ENCODE peak calls at places on chromosomes 6 and 20, in nine cellular contexts. N, C, J, Q, O, I, X, K and Y are unnamed samples.

GRCh38 chr20:50575869-50576720 is 65.9 kb downstream of the PTPN1 start:
- DNase-seq in N (peak; percentile 76), C (peak; percentile 76), J (peak; percentile 75), Q (peak; percentile 69), O (peak; percentile 80), I (peak; percentile 82), X (peak; percentile 77), K (peak; percentile 62), Y (peak; percentile 79)

GRCh38 chr6:108673602-108674001 is 112.9 kb downstream of the FOXO3 start:
- DNase-seq in N (no peak), C (no peak), J (no peak), Q (no peak), O (no peak), I (no peak), X (peak; percentile 50), K (no peak), Y (no peak)

GRCh38 chr6:33710296-33711121 is 991 bp downstream of the UQCC2 start:
- DNase-seq in N (peak; percentile 34), C (no peak), J (no peak), Q (no peak), O (no peak), I (peak; percentile 58), X (no peak), K (no peak), Y (no peak)

GRCh38 chr20:46056970-46057855 is 28.2 kb downstream of the SLC12A5 start:
- DNase-seq in N (no peak), C (peak; percentile 29), J (peak; percentile 42), Q (peak; percentile 28), O (peak; percentile 84), I (no peak), X (no peak), K (peak; percentile 53), Y (peak; percentile 70)

GRCh38 chr6:85390105-85390728 is 59.7 kb upstream of the NT5E start:
- DNase-seq in N (no peak), C (no peak), J (no peak), Q (no peak), O (no peak), I (no peak), X (no peak), K (no peak), Y (no peak)

GRCh38 chr6:51336185-51336584 is 517.5 kb downstream of the TFAP2B start:
- DNase-seq in N (no peak), C (no peak), J (no peak), Q (no peak), O (no peak), I (no peak), X (no peak), K (no peak), Y (no peak)

GRCh38 chr6:128574413-128574812 is 54.0 kb upstream of the PTPRK start:
- DNase-seq in N (no peak), C (no peak), J (no peak), Q (no peak), O (no peak), I (no peak), X (no peak), K (no peak), Y (no peak)

GRCh38 chr6:106547961-106548453 is 81.3 kb downstream of the RTN4IP1 start:
- DNase-seq in N (peak; percentile 35), C (no peak), J (no peak), Q (peak; percentile 26), O (peak; percentile 37), I (no peak), X (no peak), K (no peak), Y (no peak)

GRCh38 chr20:32203556-32204484 is 3.7 kb downstream of the PLAGL2 start:
- DNase-seq in N (peak; percentile 35), C (no peak), J (no peak), Q (peak; percentile 73), O (no peak), I (no peak), X (peak; percentile 63), K (no peak), Y (no peak)

GRCh38 chr6:145327497-145328055 is 407.7 kb downstream of the EPM2A start:
- DNase-seq in N (no peak), C (no peak), J (no peak), Q (no peak), O (no peak), I (no peak), X (no peak), K (no peak), Y (no peak)

GRCh38 chr6:190596-191395 is 101.5 kb upstream of the DUSP22 start:
- DNase-seq in N (peak; percentile 54), C (no peak), J (no peak), Q (no peak), O (no peak), I (no peak), X (no peak), K (no peak), Y (no peak)

GRCh38 chr6:193180-193579 is 99.1 kb upstream of the DUSP22 start:
- DNase-seq in N (no peak), C (no peak), J (no peak), Q (no peak), O (no peak), I (no peak), X (no peak), K (no peak), Y (no peak)

GRCh38 chr6:189676-190075 is 102.6 kb upstream of the DUSP22 start:
- DNase-seq in N (no peak), C (no peak), J (no peak), Q (no peak), O (no peak), I (no peak), X (no peak), K (no peak), Y (no peak)

GRCh38 chr6:192313-192664 is 100.0 kb upstream of the DUSP22 start:
- DNase-seq in N (no peak), C (no peak), J (no peak), Q (no peak), O (no peak), I (no peak), X (no peak), K (no peak), Y (no peak)

GRCh38 chr6:191487-192312 is 100.6 kb upstream of the DUSP22 start:
- DNase-seq in N (no peak), C (no peak), J (no peak), Q (no peak), O (no peak), I (no peak), X (no peak), K (no peak), Y (no peak)
- H3K27me3 ChIP-seq in N (no peaks in the 10 kb centered on the region), C (no peaks in the 10 kb centered on the region), J (no peaks in the 10 kb centered on the region), Q (no peaks in the 10 kb centered on the region), O (no peaks in the 10 kb centered on the region), I (no peaks in the 10 kb centered on the region), X (no peaks in the 10 kb centered on the region), K (no peaks in the 10 kb centered on the region), Y (no peaks in the 10 kb centered on the region)

GRCh38 chr20:4508773-4509172 is 212.9 kb upstream of the PRND start:
- DNase-seq in N (no peak), C (no peak), J (no peak), Q (no peak), O (no peak), I (no peak), X (no peak), K (no peak), Y (no peak)
- H3K27ac ChIP-seq in N (no peak overlapping the region), C (no peak overlapping the region), J (no peak overlapping the region), Q (no peak overlapping the region), O (no peak overlapping the region), I (no peak overlapping the region), X (no peak overlapping the region), K (no peak overlapping the region), Y (no peak overlapping the region)

GRCh38 chr6:37603284-37603683 is 94.4 kb downstream of the MDGA1 start:
- DNase-seq in N (no peak), C (no peak), J (no peak), Q (no peak), O (no peak), I (no peak), X (no peak), K (no peak), Y (no peak)

GRCh38 chr6:37607949-37608348 is 89.7 kb downstream of the MDGA1 start:
- DNase-seq in N (no peak), C (no peak), J (no peak), Q (no peak), O (no peak), I (peak; percentile 49), X (no peak), K (no peak), Y (no peak)

GRCh38 chr6:37602360-37602759 is 95.3 kb downstream of the MDGA1 start:
- DNase-seq in N (no peak), C (no peak), J (no peak), Q (no peak), O (no peak), I (no peak), X (no peak), K (no peak), Y (no peak)

GRCh38 chr6:37600287-37600916 is 97.3 kb downstream of the MDGA1 start:
- DNase-seq in N (no peak), C (no peak), J (no peak), Q (no peak), O (no peak), I (no peak), X (no peak), K (no peak), Y (no peak)

GRCh38 chr6:37602801-37603200 is 94.9 kb downstream of the MDGA1 start:
- DNase-seq in N (no peak), C (no peak), J (no peak), Q (no peak), O (no peak), I (no peak), X (no peak), K (no peak), Y (no peak)
- H3K27me3 ChIP-seq in N (peaks cover 2% of the 10 kb centered on the region), C (peaks cover 12% of the 10 kb centered on the region), J (no peaks in the 10 kb centered on the region), Q (no peaks in the 10 kb centered on the region), O (no peaks in the 10 kb centered on the region), I (no peaks in the 10 kb centered on the region), X (no peaks in the 10 kb centered on the region), K (peaks cover 8% of the 10 kb centered on the region), Y (no peaks in the 10 kb centered on the region)

DNA sequence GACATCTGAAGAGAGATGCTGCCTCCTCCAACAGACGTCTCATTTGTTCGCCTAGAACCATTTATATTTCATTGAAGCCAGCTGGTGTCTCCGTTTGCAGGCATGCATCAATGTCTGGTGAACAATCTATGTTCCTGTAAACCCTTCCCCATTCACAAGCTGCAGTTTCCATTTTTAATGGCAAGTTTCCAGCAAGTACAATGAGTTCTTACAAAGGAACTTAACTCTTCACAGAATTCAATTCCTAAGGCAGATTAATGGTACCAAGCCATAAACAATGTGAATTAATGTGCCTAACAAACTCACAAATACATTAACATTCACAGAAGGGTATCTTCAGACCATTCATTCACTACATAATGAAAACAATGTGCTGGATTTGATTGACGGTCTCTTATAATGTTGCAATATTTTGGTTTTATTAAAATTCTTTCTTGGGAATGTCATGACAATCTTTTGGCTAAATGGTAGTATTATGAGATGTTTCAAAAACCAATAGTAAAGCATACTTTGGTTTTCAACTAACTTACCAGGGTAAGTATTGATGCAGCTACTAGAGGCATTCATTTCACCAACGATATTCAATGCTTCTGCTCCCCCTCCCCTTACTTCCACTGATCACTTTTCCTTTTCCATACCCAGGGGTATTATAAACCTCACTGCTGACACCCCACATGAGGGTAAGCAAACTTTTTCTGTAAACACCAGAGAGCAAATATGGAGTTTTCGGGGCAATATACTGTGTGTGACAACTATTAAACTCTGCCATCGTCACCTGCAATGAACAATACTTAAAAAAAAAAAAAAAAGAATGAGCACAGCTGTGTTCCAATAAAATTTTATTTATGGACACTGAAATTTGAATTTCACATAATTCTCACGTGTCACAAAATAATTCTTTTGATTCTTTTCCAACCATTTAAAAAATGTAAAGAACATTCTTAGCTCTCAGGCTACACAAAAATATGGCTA is 4.2 kb downstream of the AKIRIN2 start:
- DNase-seq in N (no peak), C (no peak), J (no peak), Q (no peak), O (no peak), I (no peak), X (no peak), K (no peak), Y (no peak)
- H3K27ac ChIP-seq in N (peak overlapping the region; percentile 60), C (peak overlapping the region; percentile 99), J (peak overlapping the region; percentile 45), Q (no peak overlapping the region), O (no peak overlapping the region), I (peak overlapping the region; percentile 89), X (peak overlapping the region; percentile 24), K (peak overlapping the region; percentile 22), Y (no peak overlapping the region)